ENCODE peak calls at places on chromosomes 13 and 19, in five cellular contexts. P is heart right ventricle; R is endothelial cell; B is CD4-positive, alpha-beta T cell; M is foreskin keratinocyte. V is an unnamed sample.

GRCh38 chr19:12996542-12997094 is 1.3 kb downstream of the NFIX start:
- DNase-seq in P (peak; percentile 66), R (no peak), B (no peak), M (no peak), V (no peak)

GRCh38 chr19:51460164-51460992 is 2.1 kb upstream of the SIGLEC8 start:
- DNase-seq in P (no peak), R (no peak), B (no peak), M (no peak), V (peak; percentile 49)

GRCh38 chr19:7595466-7596133 is at the start of gene CAMSAP3:
- DNase-seq in P (no peak), R (peak; percentile 42), B (no peak), M (no peak), V (no peak)

GRCh38 chr13:32581177-32581786 is 5.0 kb upstream of the PDS5B start:
- DNase-seq in P (no peak), R (no peak), B (no peak), M (no peak), V (no peak)

GRCh38 chr13:37085656-37086055 is 19.8 kb downstream of the CSNK1A1L start:
- DNase-seq in P (no peak), R (no peak), B (no peak), M (no peak), V (no peak)

GRCh38 chr13:35499131-35500051 is 22.9 kb upstream of the MAB21L1 start:
- DNase-seq in P (no peak), R (no peak), B (no peak), M (no peak), V (no peak)

GRCh38 chr13:51793570-51794273 is 10.2 kb downstream of the DHRS12 start:
- DNase-seq in P (no peak), R (no peak), B (no peak), M (peak; percentile 83), V (no peak)

GRCh38 chr19:51439021-51439465 is 19.2 kb downstream of the SIGLEC8 start:
- DNase-seq in P (no peak), R (no peak), B (peak; percentile 7), M (no peak), V (no peak)

GRCh38 chr13:112931028-112931934 is 37.7 kb upstream of the MCF2L start:
- DNase-seq in P (no peak), R (peak; percentile 69), B (no peak), M (peak; percentile 70), V (no peak)
- TF ChIP-seq CTCF in P (peak; percentile 64), R (no peak), B (no peak), M (peak; percentile 78), V (peak; percentile 82)

DNA sequence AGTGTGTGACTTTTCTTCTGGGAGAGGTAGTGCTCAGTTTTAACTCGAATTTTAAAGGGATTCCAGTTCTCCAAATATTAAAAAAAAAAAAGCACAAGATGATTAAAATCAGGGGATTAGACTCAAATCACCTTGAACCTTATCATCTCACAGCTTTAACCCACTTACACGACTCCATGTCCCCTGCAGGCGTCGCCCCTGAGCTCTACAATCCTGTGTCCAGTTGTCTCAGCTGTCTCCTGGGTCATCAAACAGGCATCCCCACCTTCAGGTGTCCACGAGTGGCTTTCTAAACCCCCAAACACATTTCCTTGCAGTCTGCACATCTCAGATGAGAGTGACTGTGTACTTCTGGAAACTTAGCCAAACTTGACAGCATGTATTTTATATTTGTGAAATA is 14.1 kb downstream of the ZNF808 start:
- DNase-seq in P (no peak), R (no peak), B (no peak), M (no peak), V (no peak)
- TF ChIP-seq CTCF in P (no peak), R (no peak), B (no peak), M (no peak), V (no peak)

DNA sequence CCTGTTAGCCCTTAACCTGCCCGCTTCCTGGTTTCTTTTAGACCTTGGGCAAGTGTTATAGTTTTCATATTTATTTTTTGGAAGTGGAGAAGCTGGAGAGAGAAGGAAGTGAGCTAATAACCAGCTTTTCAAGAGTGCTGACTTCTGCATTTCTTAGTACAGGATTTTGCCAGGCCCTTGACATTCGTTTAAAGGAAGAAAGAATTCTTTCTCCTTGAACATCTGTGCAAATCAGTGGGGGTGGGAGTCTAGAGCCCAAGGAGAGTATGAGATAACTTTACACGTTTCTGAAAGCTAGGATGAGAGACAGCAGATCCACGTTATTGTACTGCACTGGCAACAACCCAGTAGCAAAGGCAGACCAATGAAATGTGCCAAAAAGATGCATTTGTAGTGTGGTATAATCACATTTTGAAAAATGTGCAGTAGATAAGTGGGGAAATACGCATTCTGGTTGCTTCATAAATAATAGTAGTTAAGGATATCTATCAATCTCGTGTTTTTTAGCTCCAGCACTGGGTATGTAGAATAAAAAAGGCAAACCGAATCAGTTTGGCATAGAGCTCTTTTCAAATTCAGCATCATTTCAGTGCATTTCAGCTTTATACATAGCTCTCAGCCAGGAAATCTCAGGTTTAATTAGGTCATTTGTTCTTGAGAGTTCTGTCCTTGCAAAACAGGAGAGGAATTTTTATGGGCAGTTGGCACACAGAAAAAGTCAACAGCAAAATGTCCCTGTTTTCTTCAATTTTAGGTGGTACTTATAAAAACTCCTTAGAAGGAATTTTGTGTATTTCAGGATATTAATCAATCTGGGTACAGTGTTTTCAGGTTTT is 4.3 kb downstream of the RNF113B start:
- DNase-seq in P (no peak), R (no peak), B (no peak), M (no peak), V (no peak)
- TF ChIP-seq CTCF in P (no peak), R (no peak), B (no peak), M (no peak), V (no peak)

DNA sequence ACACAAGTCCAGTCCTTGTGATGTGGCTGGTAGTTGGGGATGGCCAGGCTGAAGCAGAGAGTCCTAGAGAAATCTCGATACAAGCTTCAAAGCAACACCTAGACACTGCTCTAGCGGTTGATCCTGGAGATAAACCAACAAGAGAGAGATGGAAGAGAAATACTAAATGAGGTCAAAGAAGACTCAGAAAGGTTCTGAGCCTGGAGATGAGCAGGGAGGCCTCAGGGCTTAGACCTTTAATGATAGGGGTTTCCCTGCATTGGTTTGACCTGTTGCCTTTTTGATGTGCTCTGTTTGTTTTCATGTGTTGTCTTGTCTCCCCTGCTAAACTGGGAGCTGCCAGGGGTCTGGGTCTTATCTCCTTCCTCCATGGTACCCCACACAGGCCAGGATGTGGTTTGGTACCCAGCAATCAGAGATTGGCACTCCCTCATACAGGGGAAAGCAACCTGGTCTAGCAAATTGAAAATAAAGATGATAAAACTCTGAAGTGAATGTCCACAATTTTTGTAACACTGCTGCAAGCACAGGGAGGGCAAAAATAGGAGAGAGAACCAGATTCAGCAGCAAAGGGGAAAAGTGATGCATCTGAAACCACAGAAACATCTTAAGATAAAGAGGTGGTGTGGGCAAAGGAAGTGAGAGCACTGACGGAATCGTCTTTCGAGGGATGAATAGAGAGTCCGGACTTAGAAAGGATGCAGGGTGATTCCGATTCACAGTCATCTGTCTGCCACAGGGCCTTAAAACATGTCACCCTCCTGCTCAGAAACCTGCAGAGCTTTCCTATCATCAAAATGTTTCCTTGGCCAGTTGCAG is 3.4 kb downstream of the FFAR2 start:
- DNase-seq in P (no peak), R (no peak), B (no peak), M (no peak), V (no peak)
- TF ChIP-seq CTCF in P (no peak), R (no peak), B (no peak), M (no peak), V (no peak)

GRCh38 chr13:44498969-44499368 is 77.2 kb downstream of the TSC22D1 start:
- DNase-seq in P (no peak), R (no peak), B (no peak), M (no peak), V (no peak)

GRCh38 chr13:44498502-44498901 is 77.6 kb downstream of the TSC22D1 start:
- DNase-seq in P (no peak), R (no peak), B (no peak), M (no peak), V (no peak)

GRCh38 chr13:44493213-44493812 is 82.8 kb downstream of the TSC22D1 start:
- DNase-seq in P (no peak), R (no peak), B (no peak), M (no peak), V (no peak)

GRCh38 chr13:44497801-44498200 is 78.3 kb downstream of the TSC22D1 start:
- DNase-seq in P (no peak), R (no peak), B (no peak), M (no peak), V (no peak)
- TF ChIP-seq CTCF in P (no peak), R (no peak), B (no peak), M (no peak), V (no peak)

GRCh38 chr19:18940791-18941627 is at the start of gene HOMER3:
- DNase-seq in P (peak; percentile 88), R (peak; percentile 92), B (peak; percentile 67), M (no peak), V (peak; percentile 85)
- TF ChIP-seq CTCF in P (peak; percentile 38), R (no peak), B (peak; percentile 10), M (no peak), V (peak; percentile 40)

GRCh38 chr19:30856376-30856775 is 484.2 kb downstream of the ZNF536 start:
- DNase-seq in P (no peak), R (no peak), B (no peak), M (no peak), V (peak; percentile 34)
- TF ChIP-seq CTCF in P (no peak), R (no peak), B (no peak), M (no peak), V (no peak)

DNA sequence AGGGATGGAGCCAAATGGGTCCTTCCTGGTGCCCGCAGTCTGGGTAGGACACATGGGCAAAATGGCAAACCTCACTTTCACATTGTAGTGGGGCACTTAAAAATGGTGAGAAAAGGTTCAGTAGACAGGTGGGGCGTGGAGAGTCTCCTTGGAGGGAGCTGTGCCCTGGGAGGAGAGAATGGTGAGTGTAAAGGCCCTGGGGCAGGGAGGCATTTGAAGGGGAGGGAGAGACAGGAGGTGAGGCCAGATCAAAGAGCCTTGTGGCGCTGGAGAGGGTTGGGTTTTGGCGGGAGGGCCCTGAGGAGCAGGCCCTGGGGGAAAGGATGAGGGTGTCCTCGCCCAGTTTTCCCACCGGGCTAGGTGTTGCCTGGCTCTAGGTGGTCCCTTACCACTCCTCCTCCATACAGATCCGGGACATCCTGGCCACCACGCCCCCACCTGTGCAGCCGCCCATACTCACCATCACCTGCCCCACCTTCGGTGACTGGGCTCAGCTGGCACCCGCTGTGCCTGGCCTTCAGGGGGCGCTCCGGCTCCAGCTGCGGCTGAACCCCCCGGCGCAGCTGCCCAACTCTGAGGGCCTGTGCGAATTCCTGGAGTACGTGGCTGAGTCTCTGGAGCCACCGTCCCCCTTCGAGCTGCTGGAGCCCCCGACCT is 6.3 kb downstream of the MAP1S start:
- DNase-seq in P (no peak), R (no peak), B (no peak), M (no peak), V (no peak)
- TF ChIP-seq CTCF in P (peak; percentile 9), R (peak; percentile 58), B (peak; percentile 23), M (peak; percentile 58), V (peak; percentile 55)

DNA sequence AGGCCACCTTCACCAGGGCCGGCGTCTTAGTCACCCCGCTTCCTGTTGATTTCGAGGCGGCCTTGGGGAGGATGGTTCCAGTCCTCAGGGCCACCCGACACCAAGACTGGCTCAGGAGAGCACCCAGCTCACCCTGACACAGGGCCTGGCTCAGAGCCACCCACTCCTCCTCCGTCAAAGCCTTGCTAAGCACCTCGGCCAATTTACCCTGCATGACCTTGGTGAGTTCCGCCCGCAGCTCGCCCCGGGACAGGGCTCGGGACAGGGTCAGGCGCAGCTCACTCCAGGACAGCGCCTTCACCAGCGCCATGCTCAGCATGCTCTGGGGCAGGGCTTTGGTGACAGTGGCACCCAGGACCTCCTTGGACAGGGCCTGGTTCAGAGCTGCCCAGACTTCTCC is 9.8 kb downstream of the IQCN start:
- DNase-seq in P (no peak), R (no peak), B (no peak), M (no peak), V (no peak)
- TF ChIP-seq CTCF in P (no peak), R (no peak), B (no peak), M (no peak), V (no peak)

V was measured in type B pancreatic cell.